ENCODE peak calls at places on chromosomes 2 and 18, in six cellular contexts. Q, C, G, R, N and V are unnamed samples.

GRCh38 chr18:36308711-36309435 is 11.4 kb downstream of the FHOD3 start:
- DNase-seq in C (no peak), N (no peak), Q (no peak), G (no peak), R (no peak), V (no peak)

GRCh38 chr2:158482594-158482993 is 25.8 kb downstream of the PKP4 start:
- DNase-seq in C (no peak), Q (no peak), R (no peak), N (peak), G (no peak), V (no peak)

GRCh38 chr2:174643356-174643755 is 45.8 kb upstream of the WIPF1 start:
- DNase-seq in R (no peak), C (no peak), Q (no peak), N (no peak), G (no peak), V (no peak)

GRCh38 chr2:26614205-26615128 is 26.7 kb downstream of the CIB4 start:
- DNase-seq in C (no peak), R (no peak), N (no peak), G (no peak), Q (no peak), V (no peak)

GRCh38 chr2:215917953-215918620 is 95.3 kb downstream of the MREG start:
- DNase-seq in N (peak), G (peak), R (no peak), Q (peak), C (no peak), V (peak)

GRCh38 chr18:78582898-78583738 is 396.5 kb upstream of the SALL3 start:
- DNase-seq in N (no peak), G (no peak), Q (no peak), R (no peak), C (no peak), V (no peak)

GRCh38 chr18:55078289-55078916 is 119.1 kb upstream of the CCDC68 start:
- DNase-seq in R (no peak), Q (no peak), N (no peak), G (no peak), C (no peak), V (no peak)

GRCh38 chr2:119282139-119282965 is 58.7 kb downstream of the STEAP3 start:
- DNase-seq in G (no peak), Q (peak), C (no peak), N (no peak), R (no peak), V (no peak)

GRCh38 chr2:108533832-108534576 is at the start of gene LIMS1:
- DNase-seq in C (peak), R (peak), N (peak), Q (peak), G (peak), V (peak)

GRCh38 chr2:165601866-165602636 is 132.6 kb downstream of the CSRNP3 start:
- DNase-seq in Q (no peak), N (peak), R (no peak), C (no peak), G (peak), V (no peak)

GRCh38 chr2:236444187-236444586 is 125.4 kb upstream of the ACKR3 start:
- DNase-seq in G (no peak), C (no peak), N (no peak), R (no peak), Q (no peak), V (no peak)

GRCh38 chr2:191213333-191213732 is 31.9 kb upstream of the MYO1B start:
- DNase-seq in R (no peak), G (no peak), Q (no peak), N (no peak), C (no peak), V (no peak)

GRCh38 chr2:58042486-58042970 is 4.1 kb upstream of the VRK2 start:
- DNase-seq in G (peak), R (no peak), N (peak), C (no peak), Q (no peak), V (no peak)

GRCh38 chr2:74514368-74515270 is at the start of gene TLX2:
- DNase-seq in R (peak), G (peak), C (no peak), Q (peak), N (no peak), V (no peak)

GRCh38 chr2:77087987-77088414 is 434.2 kb downstream of the LRRTM4 start:
- DNase-seq in N (no peak), R (no peak), C (no peak), Q (peak), G (no peak), V (no peak)